ENCODE peak calls at places on chromosomes 4 and X, in six cellular contexts. N is transverse colon, T is A549, W is heart left ventricle, I is suprapubic skin, F is ovary. Y is an unnamed sample.

GRCh38 chrX:154096140-154097002 is 1.1 kb downstream of the MECP2 start:
- DNase-seq in F (peak), T (peak), N (no peak), I (no peak), W (peak), Y (no peak)

GRCh38 chr4:145047151-145047550 is 50.8 kb downstream of the ANAPC10 start:
- DNase-seq in T (no peak), I (no peak), F (no peak), N (no peak), W (no peak), Y (no peak)

GRCh38 chrX:107449490-107450175 is at the start of gene FRMPD3:
- DNase-seq in F (no peak), I (no peak), W (no peak), N (no peak), T (no peak), Y (no peak)

GRCh38 chr4:71441186-71442169 is 102.7 kb downstream of the SLC4A4 start:
- DNase-seq in F (no peak), N (no peak), I (no peak), T (no peak), W (no peak), Y (no peak)

GRCh38 chr4:23700197-23700596 is 189.7 kb downstream of the PPARGC1A start:
- DNase-seq in I (no peak), N (no peak), W (no peak), F (no peak), T (no peak), Y (no peak)

GRCh38 chrX:49233887-49234555 is 881 bp upstream of the CACNA1F start:
- DNase-seq in F (no peak), W (no peak), I (no peak), T (no peak), N (no peak), Y (no peak)

GRCh38 chr4:89754531-89754930 is 82.4 kb downstream of the SNCA start:
- DNase-seq in F (no peak), I (no peak), N (no peak), T (no peak), W (no peak), Y (no peak)

GRCh38 chr4:12050357-12050756 is 621.7 kb upstream of the HS3ST1 start:
- DNase-seq in T (no peak), N (no peak), F (no peak), W (no peak), I (no peak), Y (no peak)

GRCh38 chr4:13968723-13969122 is 341.2 kb upstream of the BOD1L1 start:
- DNase-seq in I (no peak), F (no peak), N (no peak), T (no peak), W (no peak), Y (no peak)

GRCh38 chrX:103531002-103531401 is 11.7 kb upstream of the RAB40A start:
- DNase-seq in F (no peak), I (no peak), N (no peak), T (no peak), W (no peak), Y (no peak)

GRCh38 chr4:97987019-97987648 is 156.1 kb downstream of the STPG2 start:
- DNase-seq in N (no peak), W (no peak), T (peak), I (no peak), F (no peak), Y (no peak)

GRCh38 chrX:102985182-102985581 is 48.1 kb downstream of the RAB40AL start:
- DNase-seq in F (no peak), T (no peak), N (no peak), I (no peak), W (no peak), Y (no peak)

GRCh38 chr4:140326395-140326993 is 47.0 kb upstream of the SCOC start:
- DNase-seq in W (no peak), N (peak), F (peak), T (peak), I (no peak), Y (no peak)

GRCh38 chrX:19839770-19840254 is 47.6 kb downstream of the SH3KBP1 start:
- DNase-seq in F (no peak), N (no peak), W (no peak), T (no peak), I (no peak), Y (no peak)

GRCh38 chr4:77734928-77735327 is 84.2 kb downstream of the CNOT6L start:
- DNase-seq in T (no peak), N (peak), I (no peak), W (no peak), F (no peak), Y (peak)

GRCh38 chr4:185201983-185202962 is 1.5 kb downstream of the CFAP97 start:
- DNase-seq in W (no peak), F (no peak), T (no peak), I (no peak), N (no peak), Y (no peak)

GRCh38 chrX:70434914-70435586 is 9.6 kb upstream of the DLG3 start:
- DNase-seq in F (peak), T (no peak), N (no peak), W (peak), I (no peak), Y (no peak)

GRCh38 chr4:140140566-140140965 is 13.4 kb downstream of the MAML3 start:
- DNase-seq in W (no peak), I (no peak), N (no peak), T (no peak), F (no peak), Y (no peak)

GRCh38 chrX:135484636-135485289 is 35.7 kb upstream of the INTS6L start:
- DNase-seq in W (no peak), I (no peak), N (no peak), F (no peak), T (peak), Y (peak)

GRCh38 chr4:106502106-106502699 is 133.6 kb upstream of the GIMD1 start:
- DNase-seq in W (peak), I (no peak), N (peak), T (peak), F (peak), Y (no peak)

GRCh38 chr4:39621582-39621981 is 17.1 kb downstream of the SMIM14 start:
- DNase-seq in F (peak), N (peak), W (peak), T (peak), I (no peak), Y (no peak)

GRCh38 chr4:60897415-60897814 is 302.7 kb upstream of the ADGRL3 start:
- DNase-seq in F (no peak), T (no peak), N (no peak), W (no peak), I (no peak), Y (no peak)

GRCh38 chr4:149841686-149842085 is 26.0 kb upstream of the IQCM start:
- DNase-seq in T (no peak), F (no peak), I (no peak), W (no peak), N (no peak), Y (no peak)

GRCh38 chr4:184849184-184849583 is 23.4 kb upstream of the ACSL1 start:
- DNase-seq in W (no peak), N (no peak), T (no peak), F (no peak), I (no peak), Y (no peak)

GRCh38 chrX:114272096-114272686 is 311.7 kb upstream of the HTR2C start:
- DNase-seq in F (no peak), N (no peak), I (no peak), W (no peak), T (no peak), Y (no peak)

GRCh38 chr4:64341711-64342110 is 67.5 kb downstream of the TECRL start:
- DNase-seq in W (peak), F (no peak), N (no peak), T (no peak), I (no peak), Y (no peak)

GRCh38 chr4:6920174-6920573 is 10.5 kb downstream of the TBC1D14 start:
- DNase-seq in W (no peak), T (no peak), F (no peak), N (no peak), I (no peak), Y (no peak)

GRCh38 chr4:176308441-176308840 is 11.3 kb upstream of the SPCS3 start:
- DNase-seq in N (no peak), T (no peak), I (no peak), F (no peak), W (no peak), Y (no peak)

GRCh38 chr4:186775867-186776266 is 52.2 kb upstream of the FAT1 start:
- DNase-seq in T (no peak), I (no peak), N (no peak), F (no peak), W (no peak), Y (no peak)

GRCh38 chr4:76673361-76673760 is 224.6 kb downstream of the SOWAHB start:
- DNase-seq in F (no peak), N (no peak), T (no peak), I (no peak), W (no peak), Y (no peak)

GRCh38 chr4:40423735-40424134 is 88.6 kb downstream of the CHRNA9 start:
- DNase-seq in I (no peak), W (no peak), T (peak), F (no peak), N (no peak), Y (no peak)

GRCh38 chr4:22778547-22779163 is 85.9 kb downstream of the GBA3 start:
- DNase-seq in F (no peak), N (no peak), T (no peak), W (no peak), I (no peak), Y (no peak)

GRCh38 chr4:165384608-165385007 is 5.8 kb downstream of the CPE start:
- DNase-seq in I (no peak), N (no peak), F (no peak), T (no peak), W (no peak), Y (no peak)

GRCh38 chr4:87422104-87423052 is at the start of gene NUDT9:
- DNase-seq in W (peak), N (peak), F (peak), I (peak), T (peak), Y (peak)
- TF ChIP-seq POLR2A in W (no peak), N (peak), F (peak), I (peak), T (peak), Y (peak)

DNA sequence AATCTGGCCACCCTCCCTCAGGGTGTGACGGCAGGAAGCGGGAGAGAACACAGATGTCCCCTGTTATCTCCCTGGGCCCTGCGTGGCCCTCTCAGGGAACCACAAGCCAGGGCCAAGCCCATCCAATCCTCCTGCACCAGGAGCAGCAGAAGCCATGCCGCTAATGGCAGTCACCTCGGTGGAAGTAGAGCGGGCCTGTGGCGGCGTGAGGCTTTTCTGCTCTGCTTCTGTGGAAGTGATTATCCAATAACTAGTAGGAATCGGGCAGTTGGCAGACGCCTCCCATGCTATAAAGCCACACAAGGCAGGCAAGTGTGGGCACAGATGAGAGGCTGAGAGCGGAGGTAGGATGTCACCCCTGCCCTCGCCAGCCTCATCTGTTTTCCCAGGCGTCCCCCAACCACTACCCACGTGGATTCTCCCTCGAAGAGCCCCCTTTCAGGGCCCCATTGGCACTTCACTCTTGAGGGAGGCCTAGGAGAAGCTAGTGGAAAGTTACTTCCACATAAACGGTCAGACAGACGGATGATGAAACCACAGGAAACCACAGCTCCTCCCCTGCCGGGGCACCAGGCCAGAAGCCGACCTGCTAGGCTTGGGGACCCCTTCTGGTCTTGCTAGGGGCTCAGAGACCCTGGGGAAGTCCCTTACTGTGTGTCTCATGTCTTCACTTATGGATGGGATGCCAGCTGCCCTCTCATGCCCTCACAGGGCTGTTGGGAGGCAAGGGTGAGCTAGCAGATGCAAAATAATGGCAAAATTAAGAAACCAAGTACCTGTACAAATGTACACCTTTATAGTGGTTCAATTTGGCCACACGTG is 18.8 kb upstream of the TMSB4X start:
- DNase-seq in N (peak), W (peak), T (peak), I (no peak), F (no peak), Y (no peak)
- TF ChIP-seq POLR2A in N (no peak), W (no peak), T (no peak), I (no peak), F (no peak), Y (peak)

GRCh38 chr4:169080970-169081369 is 70.9 kb upstream of the CBR4 start:
- DNase-seq in F (peak), N (no peak), I (no peak), T (no peak), W (no peak), Y (no peak)

GRCh38 chr4:169085015-169085414 is 75.0 kb upstream of the CBR4 start:
- DNase-seq in W (no peak), T (no peak), I (no peak), F (no peak), N (no peak), Y (no peak)

GRCh38 chr4:169079942-169080827 is 70.1 kb upstream of the CBR4 start:
- DNase-seq in N (no peak), W (peak), I (no peak), T (no peak), F (peak), Y (peak)
- TF ChIP-seq POLR2A in N (no peak), W (no peak), I (no peak), T (no peak), F (no peak), Y (no peak)

GRCh38 chr4:1746919-1747602 is 25.7 kb downstream of the TACC3 start:
- DNase-seq in W (no peak), N (no peak), I (no peak), T (no peak), F (no peak), Y (no peak)

GRCh38 chr4:1745165-1745564 is 23.8 kb downstream of the TACC3 start:
- DNase-seq in W (no peak), I (no peak), T (no peak), F (no peak), N (no peak), Y (no peak)

GRCh38 chr4:1744552-1744951 is 23.2 kb downstream of the TACC3 start:
- DNase-seq in I (no peak), N (no peak), W (no peak), T (no peak), F (no peak), Y (no peak)

GRCh38 chr4:1746265-1746691 is 25.0 kb downstream of the TACC3 start:
- DNase-seq in T (peak), F (peak), W (peak), N (peak), I (no peak), Y (no peak)

DNA sequence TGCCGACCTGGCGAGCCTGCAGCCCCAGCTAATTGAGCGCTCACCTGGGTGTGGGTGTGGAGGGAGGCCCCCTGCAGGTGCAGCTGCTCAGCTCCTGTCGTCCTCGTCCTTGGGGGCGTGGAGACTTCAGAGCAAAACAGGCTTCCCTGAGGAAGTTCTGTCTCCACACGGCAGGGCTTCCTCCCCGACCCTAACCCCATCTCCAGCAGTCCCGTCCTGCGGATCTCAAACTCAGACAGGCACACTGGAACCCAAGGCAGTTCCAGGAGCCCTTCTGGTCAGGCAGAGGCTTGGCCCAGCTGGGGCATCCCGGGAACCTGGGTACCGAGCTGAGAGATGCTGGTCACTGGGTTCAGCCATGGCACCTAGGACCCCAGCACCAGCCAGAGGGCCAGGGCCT is 24.4 kb downstream of the TACC3 start:
- DNase-seq in W (no peak), F (no peak), T (no peak), I (no peak), N (no peak), Y (no peak)
- TF ChIP-seq POLR2A in W (no peak), F (no peak), T (no peak), I (no peak), N (no peak), Y (no peak)

Y was measured in H54.